ENCODE peak calls at places on chromosomes 3 and 15, in ten cellular contexts. O is A549, Q is ovary, X is IMR-90, Y is HCT116, S is suprapubic skin, B is stomach, P is tibial nerve, R is uterus, Z is esophagus squamous epithelium. J is an unnamed sample. For H3K4me1, the result is how much of the 10 kb centered on the place peaks cover.

GRCh38 chr3:96865605-96866004 is 51.2 kb downstream of the EPHA6 start:
- DNase-seq in O (no peak), X (no peak), R (no peak), S (no peak), Y (no peak), Z (no peak), Q (no peak), B (no peak), P (no peak), J (no peak)

GRCh38 chr3:86388848-86389247 is 602.1 kb downstream of the VGLL3 start:
- DNase-seq in Z (no peak), Y (no peak), B (no peak), O (no peak), P (no peak), X (no peak), S (no peak), R (no peak), Q (no peak), J (no peak)

GRCh38 chr3:187101184-187102072 is 37.9 kb downstream of the RPL39L start:
- DNase-seq in B (peak), S (no peak), Q (peak), R (peak), X (peak), Y (no peak), Z (no peak), O (peak), P (peak), J (peak)

GRCh38 chr3:135759651-135760050 is 205.9 kb upstream of the PPP2R3A start:
- DNase-seq in P (no peak), X (no peak), Y (no peak), S (no peak), Q (no peak), B (no peak), O (no peak), Z (no peak), R (no peak), J (no peak)

GRCh38 chr15:98865397-98866339 is 141.9 kb downstream of the PGPEP1L start:
- DNase-seq in X (peak), O (no peak), P (peak), Q (peak), R (peak), Z (peak), B (peak), S (peak), Y (peak), J (peak)

GRCh38 chr3:55742027-55742710 is 255.1 kb upstream of the WNT5A start:
- DNase-seq in X (peak), Z (no peak), O (no peak), P (no peak), Y (no peak), S (no peak), Q (no peak), R (no peak), B (no peak), J (no peak)

GRCh38 chr15:52466134-52466701 is 62.5 kb downstream of the MYO5A start:
- DNase-seq in B (peak), R (no peak), Y (no peak), Z (peak), O (no peak), P (no peak), X (no peak), Q (no peak), S (no peak), J (peak)

GRCh38 chr15:85457392-85457968 is 77.1 kb downstream of the AKAP13 start:
- DNase-seq in S (no peak), X (no peak), O (no peak), Q (no peak), Y (no peak), Z (no peak), R (no peak), P (no peak), B (no peak), J (no peak)

GRCh38 chr3:188108703-188109412 is 45.1 kb upstream of the LPP start:
- DNase-seq in P (no peak), O (no peak), S (no peak), X (peak), Q (no peak), Y (no peak), R (no peak), Z (no peak), B (no peak), J (no peak)

GRCh38 chr15:31400222-31400927 is 73.7 kb downstream of the KLF13 start:
- DNase-seq in R (no peak), X (no peak), Z (no peak), P (no peak), Q (no peak), B (no peak), O (no peak), Y (no peak), S (no peak), J (no peak)

GRCh38 chr15:89999676-90000174 is 1.4 kb upstream of the ZNF710 start:
- DNase-seq in X (peak), Q (peak), O (no peak), Y (no peak), S (no peak), R (peak), B (no peak), Z (no peak), P (no peak), J (peak)

GRCh38 chr3:193885832-193886231 is 250.1 kb upstream of the HES1 start:
- DNase-seq in S (no peak), R (no peak), Z (no peak), P (no peak), Y (no peak), O (no peak), B (peak), Q (no peak), X (no peak), J (peak)

GRCh38 chr15:72970965-72971746 is 81.1 kb upstream of the NEO1 start:
- DNase-seq in R (no peak), Y (no peak), Q (no peak), Z (no peak), S (no peak), B (no peak), P (no peak), X (peak), O (no peak), J (no peak)

GRCh38 chr15:99315636-99316035 is 64.4 kb downstream of the LRRC28 start:
- DNase-seq in P (no peak), X (no peak), Z (no peak), Q (no peak), O (no peak), B (no peak), S (no peak), R (no peak), Y (peak), J (no peak)

GRCh38 chr3:152621006-152621868 is 213.7 kb upstream of the P2RY1 start:
- DNase-seq in R (no peak), Z (no peak), P (no peak), Y (no peak), X (no peak), S (no peak), Q (no peak), B (no peak), O (no peak), J (no peak)

GRCh38 chr3:16334909-16335308 is 69.9 kb downstream of the OXNAD1 start:
- DNase-seq in S (no peak), Y (no peak), O (no peak), X (peak), P (no peak), Z (no peak), B (no peak), Q (no peak), R (no peak), J (no peak)

DNA sequence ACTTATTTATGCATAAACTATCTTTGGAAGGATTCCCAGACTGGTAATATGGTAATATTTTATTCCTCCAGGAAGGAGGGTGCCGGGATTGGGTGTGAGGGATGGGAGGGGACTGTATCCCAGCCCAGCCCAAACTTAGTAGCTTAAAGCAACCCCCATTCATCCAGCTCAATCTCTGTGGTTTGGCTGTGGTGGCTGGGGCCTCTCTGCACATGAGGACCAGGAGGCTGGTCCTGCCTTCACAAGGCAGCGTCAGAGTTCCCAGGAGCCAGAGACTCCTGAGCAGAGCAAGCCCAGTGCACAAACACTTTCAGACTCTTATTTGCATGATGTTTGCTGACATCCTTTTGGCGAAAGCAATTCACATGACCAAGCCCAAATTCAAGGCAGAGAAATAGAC is 48.4 kb downstream of the CCNL1 start:
- DNase-seq in O (no peak), R (no peak), S (no peak), Y (no peak), B (no peak), Q (no peak), Z (no peak), P (no peak), X (no peak), J (no peak)
- TF ChIP-seq CTCF in O (no peak), R (no peak), S (no peak), Y (no peak), B (no peak), Q (no peak), Z (no peak), P (no peak), X (no peak), J (no peak)

DNA sequence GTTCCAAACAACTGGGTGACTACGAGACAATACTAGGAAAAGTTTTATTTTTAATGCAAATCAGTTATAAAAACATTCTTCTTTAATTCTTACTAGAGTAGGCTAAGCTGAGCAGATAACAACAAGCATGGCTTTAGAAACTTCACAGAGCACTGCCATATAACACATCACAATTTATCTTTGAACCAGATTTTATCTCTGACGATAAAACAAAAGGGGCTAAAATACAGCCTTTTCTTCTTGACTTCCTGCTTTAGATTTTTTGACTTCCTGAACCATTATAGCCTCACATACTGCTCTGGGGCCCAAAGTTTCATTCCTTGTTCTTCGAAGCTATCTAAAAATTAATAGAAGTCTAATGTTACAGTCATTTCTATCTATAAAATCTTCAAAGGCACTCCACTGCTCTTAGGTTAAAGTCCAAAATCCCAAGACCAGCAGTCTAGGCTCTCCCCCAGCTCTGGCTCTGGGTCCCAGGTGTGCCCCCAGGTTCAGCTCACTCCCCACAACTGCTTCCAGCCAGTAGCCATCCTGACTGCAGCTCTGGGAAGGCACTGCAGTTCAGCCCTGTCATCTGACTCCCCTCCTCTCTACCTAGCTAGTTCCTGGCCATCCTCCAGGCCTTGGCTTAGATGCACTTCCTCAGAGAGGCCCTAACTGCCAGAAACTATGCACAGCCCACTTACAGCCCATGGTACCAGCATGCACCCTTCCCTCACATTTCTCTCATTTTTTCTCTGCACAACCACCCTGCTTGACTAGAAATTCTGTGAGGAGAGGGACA is 25.7 kb downstream of the TBC1D2B start:
- DNase-seq in Z (no peak), R (peak), X (peak), P (no peak), Y (no peak), S (no peak), B (peak), Q (no peak), O (no peak), J (no peak)
- TF ChIP-seq POLR2A in Z (no peak), R (no peak), X (no peak), P (no peak), Y (no peak), S (no peak), B (no peak), Q (no peak), O (no peak), J (no peak)

GRCh38 chr3:38455639-38456430 is 2.1 kb downstream of the ACVR2B start:
- DNase-seq in B (no peak), X (peak), Z (no peak), Y (no peak), O (no peak), P (no peak), Q (no peak), S (no peak), R (peak), J (peak)

GRCh38 chr3:38459499-38460048 is 5.9 kb downstream of the ACVR2B start:
- DNase-seq in R (no peak), Y (no peak), P (no peak), B (no peak), O (no peak), S (no peak), X (no peak), Z (no peak), Q (no peak), J (no peak)

GRCh38 chr3:38454884-38455638 is 1.4 kb downstream of the ACVR2B start:
- DNase-seq in P (peak), Y (no peak), X (peak), O (peak), B (peak), S (no peak), R (peak), Q (peak), Z (no peak), J (peak)

GRCh38 chr3:38458796-38459498 is 5.3 kb downstream of the ACVR2B start:
- DNase-seq in Y (no peak), P (no peak), Z (no peak), O (no peak), S (no peak), B (peak), Q (peak), R (peak), X (peak), J (no peak)

GRCh38 chr3:38457111-38458003 is 3.7 kb downstream of the ACVR2B start:
- DNase-seq in X (peak), O (no peak), R (no peak), Y (no peak), B (no peak), S (no peak), P (no peak), Z (no peak), Q (no peak), J (no peak)
- H3K4me1 ChIP-seq in X (under half), O (under half), R (under half), Y (half or more), B (half or more), S (half or more), P (under half), Z (under half), Q (under half), J (half or more)

GRCh38 chr15:91522609-91523332 is 330.7 kb upstream of the SLCO3A1 start:
- DNase-seq in P (no peak), R (no peak), Z (no peak), X (peak), S (no peak), Y (no peak), B (no peak), Q (no peak), O (no peak), J (no peak)
- TF ChIP-seq CTCF in P (peak), R (no peak), Z (no peak), X (peak), S (peak), Y (no peak), B (no peak), Q (no peak), O (peak), J (no peak)

J was measured in sigmoid colon.